ENCODE peak calls at places on chromosomes 5 and 9, in four cellular contexts. Q, X, I and K are unnamed samples.

GRCh38 chr5:13930721-13931246 is 13.7 kb downstream of the DNAH5 start:
- DNase-seq in Q (no peak), X (no peak), I (no peak), K (no peak)

GRCh38 chr5:87453801-87454200 is 41.1 kb upstream of the CCNH start:
- DNase-seq in Q (no peak), X (no peak), I (no peak), K (no peak)

GRCh38 chr9:36407122-36407723 is 7.2 kb upstream of the RNF38 start:
- DNase-seq in Q (peak; percentile 29), X (peak; percentile 65), I (peak; percentile 74), K (peak; percentile 69)

GRCh38 chr5:112419596-112420110 is 576 bp upstream of the EPB41L4A start:
- DNase-seq in Q (no peak), X (no peak), I (peak; percentile 11), K (no peak)

GRCh38 chr9:120258096-120258495 is 321.9 kb downstream of the CDK5RAP2 start:
- DNase-seq in Q (no peak), X (no peak), I (peak; percentile 8), K (no peak)

GRCh38 chr5:133274597-133274935 is 222.8 kb downstream of the HSPA4 start:
- DNase-seq in Q (no peak), X (no peak), I (peak; percentile 12), K (no peak)

GRCh38 chr5:172941067-172941516 is 18.1 kb upstream of the RPL26L1 start:
- DNase-seq in Q (no peak), X (no peak), I (no peak), K (no peak)

GRCh38 chr9:38336341-38336740 is 56.2 kb upstream of the ALDH1B1 start:
- DNase-seq in Q (no peak), X (no peak), I (no peak), K (no peak)

GRCh38 chr9:118567861-118568260 is 801.4 kb downstream of the BRINP1 start:
- DNase-seq in Q (no peak), X (no peak), I (peak; percentile 39), K (no peak)

GRCh38 chr9:8365029-8365428 is 565.5 kb upstream of the DMAC1 start:
- DNase-seq in Q (no peak), X (peak; percentile 76), I (peak; percentile 89), K (peak; percentile 1)

GRCh38 chr9:28824410-28824963 is 1251.2 kb upstream of the C9orf72 start:
- DNase-seq in Q (no peak), X (no peak), I (no peak), K (no peak)

GRCh38 chr5:93603711-93604118 is 20.7 kb downstream of the NR2F1 start:
- DNase-seq in Q (no peak), X (no peak), I (no peak), K (no peak)

GRCh38 chr9:86286278-86286677 is 3.9 kb upstream of the ISCA1 start:
- DNase-seq in Q (no peak), X (no peak), I (no peak), K (no peak)

GRCh38 chr5:12704955-12705354 is 800.7 kb upstream of the CTNND2 start:
- DNase-seq in Q (no peak), X (no peak), I (no peak), K (peak; percentile 56)

GRCh38 chr5:92962752-92963151 is 618.3 kb downstream of the NR2F1-AS1 start:
- DNase-seq in Q (no peak), X (no peak), I (no peak), K (no peak)

GRCh38 chr9:122785269-122785668 is 3.5 kb upstream of the OR5C1 start:
- DNase-seq in Q (no peak), X (peak; percentile 68), I (no peak), K (peak; percentile 32)

GRCh38 chr5:58842851-58843250 is 260.0 kb downstream of the RAB3C start:
- DNase-seq in Q (no peak), X (peak; percentile 12), I (peak; percentile 80), K (peak; percentile 39)

GRCh38 chr9:114291886-114292590 is 30.9 kb upstream of the ORM1 start:
- DNase-seq in Q (no peak), X (no peak), I (no peak), K (no peak)

GRCh38 chr5:66742083-66742895 is 146.1 kb downstream of the MAST4 start:
- DNase-seq in Q (no peak), X (no peak), I (no peak), K (no peak)

GRCh38 chr9:104362912-104363472 is 141.1 kb upstream of the OR13F1 start:
- DNase-seq in Q (no peak), X (no peak), I (no peak), K (no peak)

GRCh38 chr5:147935032-147935431 is 28.7 kb upstream of the C5orf46 start:
- DNase-seq in Q (no peak), X (peak; percentile 62), I (peak; percentile 81), K (peak; percentile 96)

GRCh38 chr9:111582888-111583287 is 16.6 kb downstream of the PTGR1 start:
- DNase-seq in Q (no peak), X (peak; percentile 63), I (peak; percentile 87), K (peak; percentile 64)

GRCh38 chr5:124783794-124784193 is 37.4 kb upstream of the ZNF608 start:
- DNase-seq in Q (no peak), X (peak; percentile 16), I (peak; percentile 83), K (peak; percentile 12)

GRCh38 chr5:32314658-32315057 is 1.9 kb upstream of the MTMR12 start:
- DNase-seq in Q (no peak), X (no peak), I (no peak), K (no peak)

GRCh38 chr9:78813602-78814180 is 516.8 kb downstream of the PSAT1 start:
- DNase-seq in Q (no peak), X (no peak), I (no peak), K (no peak)

GRCh38 chr9:20319641-20320337 is 302.5 kb downstream of the MLLT3 start:
- DNase-seq in Q (no peak), X (peak; percentile 88), I (peak; percentile 68), K (peak; percentile 19)

GRCh38 chr5:125349432-125349831 is 603.0 kb upstream of the ZNF608 start:
- DNase-seq in Q (no peak), X (peak; percentile 16), I (peak; percentile 51), K (no peak)

GRCh38 chr9:126232461-126232860 is 94.2 kb upstream of the MVB12B start:
- DNase-seq in Q (no peak), X (no peak), I (no peak), K (peak; percentile 4)

GRCh38 chr5:88674262-88675158 is 208.5 kb downstream of the MEF2C start:
- DNase-seq in Q (no peak), X (no peak), I (no peak), K (no peak)

GRCh38 chr9:130445268-130445983 is 665 bp downstream of the ASS1 start:
- DNase-seq in Q (no peak), X (no peak), I (peak; percentile 55), K (peak; percentile 27)

GRCh38 chr5:33788922-33789321 is 102.9 kb downstream of the ADAMTS12 start:
- DNase-seq in Q (no peak), X (peak; percentile 100), I (peak; percentile 100), K (peak; percentile 92)

GRCh38 chr9:104948277-104948676 is 20.3 kb upstream of the ABCA1 start:
- DNase-seq in Q (no peak), X (peak; percentile 62), I (no peak), K (peak; percentile 72)

GRCh38 chr9:113011911-113012381 is at the start of gene ZNF883:
- DNase-seq in Q (no peak), X (peak; percentile 55), I (peak; percentile 72), K (no peak)

GRCh38 chr5:77635073-77635472 is 3.4 kb downstream of the OTP start:
- DNase-seq in Q (no peak), X (no peak), I (no peak), K (no peak)

GRCh38 chr5:129804705-129805104 is 56.8 kb downstream of the MINAR2 start:
- DNase-seq in Q (no peak), X (no peak), I (no peak), K (no peak)

GRCh38 chr5:170743876-170744212 is 39.7 kb upstream of the GABRP start:
- DNase-seq in Q (no peak), X (no peak), I (no peak), K (no peak)

GRCh38 chr5:36600847-36601527 is 5.4 kb upstream of the SLC1A3 start:
- DNase-seq in Q (no peak), X (no peak), I (no peak), K (no peak)

GRCh38 chr9:88370346-88370745 is 17.9 kb upstream of the SPIN1 start:
- DNase-seq in Q (no peak), X (no peak), I (no peak), K (no peak)